ENCODE peak calls at places on chromosomes 16 and 17, in four cellular contexts. One of them, this sample, is unnamed.

GRCh38 chr16:67169642-67170167 is 633 bp upstream of the NOL3 start:
- DNase-seq in cardiac muscle cell: peak; percentile 56
- DNase-seq in tibial artery: no peak
- DNase-seq in DND-41: peak; percentile 49
- DNase-seq in this sample: no peak

GRCh38 chr16:2028146-2028545 is 1.4 kb downstream of the NHERF2 start:
- DNase-seq in cardiac muscle cell: no peak
- DNase-seq in tibial artery: no peak
- DNase-seq in DND-41: no peak
- DNase-seq in this sample: no peak

GRCh38 chr17:17406225-17406624 is 70.6 kb upstream of the MED9 start:
- DNase-seq in cardiac muscle cell: no peak
- DNase-seq in tibial artery: no peak
- DNase-seq in DND-41: no peak
- DNase-seq in this sample: no peak

GRCh38 chr17:66371561-66371960 is 69.1 kb downstream of the PRKCA start:
- DNase-seq in cardiac muscle cell: no peak
- DNase-seq in tibial artery: no peak
- DNase-seq in DND-41: no peak
- DNase-seq in this sample: no peak

GRCh38 chr16:72705806-72706205 is 342.1 kb downstream of the ZFHX3 start:
- DNase-seq in cardiac muscle cell: no peak
- DNase-seq in tibial artery: no peak
- DNase-seq in DND-41: no peak
- DNase-seq in this sample: no peak

GRCh38 chr16:66902648-66903543 is 15.8 kb downstream of the CDH16 start:
- DNase-seq in cardiac muscle cell: no peak
- DNase-seq in tibial artery: no peak
- DNase-seq in DND-41: no peak
- DNase-seq in this sample: no peak

GRCh38 chr16:81889896-81890634 is 111.0 kb downstream of the PLCG2 start:
- DNase-seq in cardiac muscle cell: peak; percentile 75
- DNase-seq in tibial artery: no peak
- DNase-seq in DND-41: peak; percentile 67
- DNase-seq in this sample: peak; percentile 15

GRCh38 chr17:80356231-80356856 is 58.6 kb upstream of the ENDOV start:
- DNase-seq in cardiac muscle cell: no peak
- DNase-seq in tibial artery: peak; percentile 59
- DNase-seq in DND-41: no peak
- DNase-seq in this sample: no peak

GRCh38 chr17:2395258-2396170 is 5.3 kb downstream of the MNT start:
- DNase-seq in cardiac muscle cell: peak; percentile 27
- DNase-seq in tibial artery: peak; percentile 82
- DNase-seq in DND-41: no peak
- DNase-seq in this sample: no peak

GRCh38 chr17:76556759-76557367 is 17.0 kb downstream of the PRCD start:
- DNase-seq in cardiac muscle cell: peak; percentile 83
- DNase-seq in tibial artery: peak; percentile 75
- DNase-seq in DND-41: no peak
- DNase-seq in this sample: peak; percentile 22

GRCh38 chr16:55010492-55011260 is 80.0 kb downstream of the IRX5 start:
- DNase-seq in cardiac muscle cell: no peak
- DNase-seq in tibial artery: no peak
- DNase-seq in DND-41: no peak
- DNase-seq in this sample: no peak

GRCh38 chr16:26550111-26550610 is 516.6 kb upstream of the C16orf82 start:
- DNase-seq in cardiac muscle cell: no peak
- DNase-seq in tibial artery: no peak
- DNase-seq in DND-41: no peak
- DNase-seq in this sample: no peak

GRCh38 chr17:16962804-16963203 is 9.1 kb downstream of the TNFRSF13B start:
- DNase-seq in cardiac muscle cell: no peak
- DNase-seq in tibial artery: no peak
- DNase-seq in DND-41: no peak
- DNase-seq in this sample: no peak

GRCh38 chr16:5333991-5334390 is 236.4 kb upstream of the EEF2KMT start:
- DNase-seq in cardiac muscle cell: no peak
- DNase-seq in tibial artery: no peak
- DNase-seq in DND-41: no peak
- DNase-seq in this sample: no peak

GRCh38 chr17:42311240-42312034 is 23.1 kb downstream of the STAT5A start:
- DNase-seq in cardiac muscle cell: peak; percentile 98
- DNase-seq in tibial artery: peak; percentile 96
- DNase-seq in DND-41: no peak
- DNase-seq in this sample: no peak

GRCh38 chr17:57370051-57370581 is 113.8 kb downstream of the MSI2 start:
- DNase-seq in cardiac muscle cell: peak; percentile 92
- DNase-seq in tibial artery: no peak
- DNase-seq in DND-41: no peak
- DNase-seq in this sample: no peak

GRCh38 chr17:74599023-74599399 is 6.9 kb upstream of the CD300LD start:
- DNase-seq in cardiac muscle cell: peak; percentile 6
- DNase-seq in tibial artery: peak; percentile 60
- DNase-seq in DND-41: no peak
- DNase-seq in this sample: no peak
- H3K27ac ChIP-seq in cardiac muscle cell: no peak overlapping the region
- H3K27ac ChIP-seq in tibial artery: no peak overlapping the region
- H3K27ac ChIP-seq in DND-41: no peak overlapping the region
- H3K27ac ChIP-seq in this sample: no peak overlapping the region

DNA sequence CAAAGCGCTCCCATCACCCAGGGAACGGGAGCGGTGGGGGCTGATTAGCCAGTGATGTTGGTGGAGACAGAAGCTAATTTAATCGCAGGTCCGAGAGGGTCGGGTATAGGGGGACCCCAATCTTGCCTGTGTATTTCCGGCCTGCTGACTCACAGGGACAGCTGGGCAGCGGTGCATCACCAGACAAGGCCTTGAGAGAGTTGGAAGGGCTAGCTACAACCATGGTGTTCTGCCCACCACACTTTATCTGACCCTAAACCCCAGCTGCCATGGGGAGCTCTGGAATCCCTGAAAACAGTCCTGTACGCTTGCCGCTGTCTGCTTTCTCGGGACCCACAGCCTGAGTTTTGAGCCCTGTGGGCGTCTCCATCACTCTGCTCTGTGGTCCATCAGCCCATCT is 100.4 kb upstream of the GSE1 start:
- DNase-seq in cardiac muscle cell: no peak
- DNase-seq in tibial artery: no peak
- DNase-seq in DND-41: no peak
- DNase-seq in this sample: no peak
- H3K27ac ChIP-seq in cardiac muscle cell: no peak overlapping the region
- H3K27ac ChIP-seq in tibial artery: no peak overlapping the region
- H3K27ac ChIP-seq in DND-41: no peak overlapping the region
- H3K27ac ChIP-seq in this sample: no peak overlapping the region

DNA sequence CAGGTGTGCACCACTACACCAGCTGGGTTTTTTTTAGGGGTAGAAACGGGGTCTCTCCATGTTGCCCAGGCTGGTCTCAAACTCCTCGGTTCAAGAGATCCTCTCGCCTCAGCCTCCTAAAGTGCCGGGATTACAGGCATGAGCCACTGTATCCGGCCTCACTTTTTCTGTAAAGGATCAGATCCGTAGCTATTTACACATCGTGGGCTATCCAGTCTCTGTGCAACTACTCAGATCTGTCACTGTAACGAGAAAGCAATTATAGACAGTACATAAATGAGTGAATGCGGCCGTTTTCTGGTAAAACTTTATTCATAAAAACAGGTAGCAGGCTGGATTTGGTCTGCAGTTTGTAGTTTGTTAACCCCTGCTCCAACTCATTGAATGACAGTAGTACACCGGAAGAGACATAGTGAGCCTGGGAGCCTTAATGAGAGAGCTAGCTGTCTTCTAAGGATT is 44.5 kb downstream of the VMP1 start:
- DNase-seq in cardiac muscle cell: no peak
- DNase-seq in tibial artery: no peak
- DNase-seq in DND-41: no peak
- DNase-seq in this sample: no peak
- H3K27ac ChIP-seq in cardiac muscle cell: no peak overlapping the region
- H3K27ac ChIP-seq in tibial artery: no peak overlapping the region
- H3K27ac ChIP-seq in DND-41: no peak overlapping the region
- H3K27ac ChIP-seq in this sample: no peak overlapping the region

DNA sequence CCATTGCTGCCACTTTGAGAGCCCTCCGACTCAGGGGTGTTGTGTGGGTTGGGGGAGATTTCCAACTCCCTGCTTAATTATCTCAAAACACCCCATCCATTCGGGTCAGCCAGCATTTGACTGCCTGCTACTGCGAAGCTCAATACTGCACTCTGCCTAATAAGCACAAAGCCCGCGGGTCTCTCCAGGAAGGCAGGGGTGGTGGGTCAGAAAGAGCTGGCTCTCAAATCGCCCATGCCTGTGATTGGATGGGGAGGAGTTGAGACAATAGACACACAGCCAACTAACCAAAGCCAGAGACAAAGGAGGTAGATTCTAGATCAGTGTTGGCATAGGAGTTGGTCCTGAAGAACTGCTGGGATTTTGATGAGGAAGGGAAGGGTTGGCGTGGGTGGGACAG is 2.3 kb upstream of the XAF1 start:
- DNase-seq in cardiac muscle cell: peak; percentile 14
- DNase-seq in tibial artery: no peak
- DNase-seq in DND-41: no peak
- DNase-seq in this sample: no peak
- H3K27ac ChIP-seq in cardiac muscle cell: no peak overlapping the region
- H3K27ac ChIP-seq in tibial artery: peak overlapping the region; percentile 70
- H3K27ac ChIP-seq in DND-41: peak overlapping the region; percentile 56
- H3K27ac ChIP-seq in this sample: no peak overlapping the region

DNA sequence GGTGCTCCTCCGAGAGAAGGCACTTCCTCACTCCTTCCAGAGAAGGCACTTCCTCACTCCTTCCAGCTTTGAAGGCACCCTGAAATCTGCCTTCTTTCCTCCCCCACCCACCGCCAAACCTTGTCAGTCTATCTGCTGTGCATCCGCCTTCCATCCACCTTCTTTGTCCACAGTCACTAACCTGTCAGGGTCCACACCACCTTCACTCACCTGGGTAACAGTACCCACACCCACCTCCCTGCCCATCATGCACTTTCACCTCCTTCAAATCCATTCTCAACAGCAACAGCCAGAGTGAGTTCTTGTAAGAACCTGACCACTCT is 5.2 kb downstream of the CCDC102A start:
- DNase-seq in cardiac muscle cell: no peak
- DNase-seq in tibial artery: no peak
- DNase-seq in DND-41: no peak
- DNase-seq in this sample: peak; percentile 15
- H3K27ac ChIP-seq in cardiac muscle cell: no peak overlapping the region
- H3K27ac ChIP-seq in tibial artery: no peak overlapping the region
- H3K27ac ChIP-seq in DND-41: no peak overlapping the region
- H3K27ac ChIP-seq in this sample: peak overlapping the region; percentile 75

GRCh38 chr16:86252596-86252995 is 257.7 kb upstream of the FOXF1 start:
- DNase-seq in cardiac muscle cell: peak; percentile 65
- DNase-seq in tibial artery: no peak
- DNase-seq in DND-41: peak; percentile 12
- DNase-seq in this sample: no peak

GRCh38 chr16:86249631-86250030 is 260.7 kb upstream of the FOXF1 start:
- DNase-seq in cardiac muscle cell: no peak
- DNase-seq in tibial artery: no peak
- DNase-seq in DND-41: no peak
- DNase-seq in this sample: no peak

GRCh38 chr16:86248325-86248905 is 261.9 kb upstream of the FOXF1 start:
- DNase-seq in cardiac muscle cell: no peak
- DNase-seq in tibial artery: no peak
- DNase-seq in DND-41: no peak
- DNase-seq in this sample: no peak

GRCh38 chr16:86256995-86257394 is 253.3 kb upstream of the FOXF1 start:
- DNase-seq in cardiac muscle cell: no peak
- DNase-seq in tibial artery: no peak
- DNase-seq in DND-41: no peak
- DNase-seq in this sample: no peak

DNA sequence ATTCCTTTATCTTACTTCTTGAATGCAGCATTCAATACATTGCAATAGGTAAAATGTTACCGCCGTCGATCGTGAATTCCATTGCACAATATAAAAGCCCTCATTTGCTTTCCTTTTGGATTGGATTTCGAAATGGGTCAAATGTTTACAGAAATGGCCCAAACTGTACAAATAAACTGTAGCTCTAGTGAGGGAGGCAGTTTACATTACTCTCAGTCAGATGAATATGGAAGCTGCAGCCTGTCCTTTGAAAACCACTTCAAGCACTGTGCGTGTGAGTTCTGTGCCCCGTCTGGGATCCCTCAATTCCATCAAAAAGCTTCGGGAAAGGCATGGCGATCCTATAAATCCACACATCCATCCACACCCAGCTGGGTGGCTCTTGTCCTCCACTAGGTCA is 258.6 kb upstream of the FOXF1 start:
- DNase-seq in cardiac muscle cell: no peak
- DNase-seq in tibial artery: no peak
- DNase-seq in DND-41: no peak
- DNase-seq in this sample: no peak
- H3K27ac ChIP-seq in cardiac muscle cell: no peak overlapping the region
- H3K27ac ChIP-seq in tibial artery: no peak overlapping the region
- H3K27ac ChIP-seq in DND-41: no peak overlapping the region
- H3K27ac ChIP-seq in this sample: no peak overlapping the region

GRCh38 chr16:52742052-52742451 is 195.1 kb upstream of the TOX3 start:
- DNase-seq in cardiac muscle cell: no peak
- DNase-seq in tibial artery: no peak
- DNase-seq in DND-41: no peak
- DNase-seq in this sample: no peak

GRCh38 chr16:52742608-52743007 is 195.7 kb upstream of the TOX3 start:
- DNase-seq in cardiac muscle cell: no peak
- DNase-seq in tibial artery: no peak
- DNase-seq in DND-41: no peak
- DNase-seq in this sample: no peak

GRCh38 chr16:52740333-52740732 is 193.4 kb upstream of the TOX3 start:
- DNase-seq in cardiac muscle cell: no peak
- DNase-seq in tibial artery: no peak
- DNase-seq in DND-41: no peak
- DNase-seq in this sample: no peak

GRCh38 chr16:52743702-52744101 is 196.8 kb upstream of the TOX3 start:
- DNase-seq in cardiac muscle cell: no peak
- DNase-seq in tibial artery: no peak
- DNase-seq in DND-41: no peak
- DNase-seq in this sample: no peak

DNA sequence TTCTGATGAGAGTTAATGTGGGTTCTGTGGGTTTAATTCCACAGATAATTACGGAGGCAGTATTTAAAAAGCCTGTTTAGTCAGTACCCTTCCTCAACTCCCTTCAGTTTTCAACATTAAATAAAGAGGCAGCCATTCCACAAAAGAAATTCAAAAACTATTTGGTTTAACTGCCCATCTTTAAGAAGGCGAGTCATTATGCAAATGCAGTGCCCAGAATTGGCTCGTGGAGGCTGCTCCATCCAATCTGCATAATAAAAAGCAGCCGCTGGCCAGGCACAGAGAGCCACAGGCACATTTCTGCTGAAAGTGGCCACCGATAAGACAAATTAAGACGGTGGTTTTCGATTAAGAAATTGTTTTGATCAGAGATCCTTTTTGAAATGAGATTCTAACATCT is 194.4 kb upstream of the TOX3 start:
- DNase-seq in cardiac muscle cell: no peak
- DNase-seq in tibial artery: no peak
- DNase-seq in DND-41: no peak
- DNase-seq in this sample: no peak
- H3K27ac ChIP-seq in cardiac muscle cell: no peak overlapping the region
- H3K27ac ChIP-seq in tibial artery: no peak overlapping the region
- H3K27ac ChIP-seq in DND-41: no peak overlapping the region
- H3K27ac ChIP-seq in this sample: no peak overlapping the region